ENCODE peak calls at places on chromosomes 13 and 19, in eight cellular contexts. V, E, L, T, B, Z, H and A are unnamed samples.
A peak's percentile ranks its signal among the peaks of the same experiment; 100 is the strongest.

GRCh38 chr13:99307648-99308339 is 595 bp upstream of the GPR183 start:
- DNase-seq in V (no peak), E (peak; percentile 83), L (peak; percentile 81), T (peak; percentile 50), B (no peak), Z (no peak), H (peak; percentile 71), A (no peak)

GRCh38 chr19:42069619-42070293 is at the start of gene GRIK5:
- DNase-seq in V (no peak), E (no peak), L (peak; percentile 68), T (peak; percentile 29), B (peak; percentile 39), Z (no peak), H (no peak), A (no peak)

GRCh38 chr19:4368128-4368820 is 24.9 kb downstream of the MPND start:
- DNase-seq in V (no peak), E (peak; percentile 36), L (peak; percentile 44), T (no peak), B (peak; percentile 69), Z (no peak), H (no peak), A (no peak)

GRCh38 chr13:35712907-35713685 is 236.6 kb upstream of the MAB21L1 start:
- DNase-seq in V (no peak), E (peak; percentile 71), L (no peak), T (no peak), B (no peak), Z (no peak), H (no peak), A (no peak)

GRCh38 chr13:76663941-76664340 is 222.3 kb downstream of the KCTD12 start:
- DNase-seq in V (no peak), E (peak; percentile 17), L (no peak), T (no peak), B (no peak), Z (no peak), H (no peak), A (no peak)

GRCh38 chr19:40139533-40140287 is 49.0 kb upstream of the ZNF780A start:
- DNase-seq in V (no peak), E (peak; percentile 63), L (no peak), T (peak; percentile 23), B (no peak), Z (peak; percentile 19), H (peak; percentile 31), A (no peak)

GRCh38 chr19:15293751-15294505 is 38.4 kb downstream of the BRD4 start:
- DNase-seq in V (no peak), E (peak; percentile 66), L (no peak), T (no peak), B (no peak), Z (no peak), H (no peak), A (no peak)

GRCh38 chr19:7874080-7874856 is at the start of gene PRR36:
- DNase-seq in V (no peak), E (no peak), L (peak; percentile 83), T (peak; percentile 82), B (peak; percentile 56), Z (peak; percentile 69), H (no peak), A (no peak)

GRCh38 chr19:15631817-15632216 is 8.9 kb upstream of the CYP4F3 start:
- DNase-seq in V (no peak), E (no peak), L (no peak), T (no peak), B (no peak), Z (no peak), H (no peak), A (no peak)

GRCh38 chr13:98826156-98826555 is 73.7 kb upstream of the SLC15A1 start:
- DNase-seq in V (no peak), E (peak; percentile 15), L (no peak), T (no peak), B (no peak), Z (no peak), H (no peak), A (no peak)

GRCh38 chr19:4908311-4908710 is 990 bp upstream of the UHRF1 start:
- DNase-seq in V (no peak), E (no peak), L (no peak), T (no peak), B (no peak), Z (no peak), H (no peak), A (no peak)

GRCh38 chr19:13262450-13262849 is 112.2 kb downstream of the IER2 start:
- DNase-seq in V (no peak), E (peak; percentile 61), L (no peak), T (no peak), B (no peak), Z (no peak), H (peak; percentile 43), A (no peak)

DNA sequence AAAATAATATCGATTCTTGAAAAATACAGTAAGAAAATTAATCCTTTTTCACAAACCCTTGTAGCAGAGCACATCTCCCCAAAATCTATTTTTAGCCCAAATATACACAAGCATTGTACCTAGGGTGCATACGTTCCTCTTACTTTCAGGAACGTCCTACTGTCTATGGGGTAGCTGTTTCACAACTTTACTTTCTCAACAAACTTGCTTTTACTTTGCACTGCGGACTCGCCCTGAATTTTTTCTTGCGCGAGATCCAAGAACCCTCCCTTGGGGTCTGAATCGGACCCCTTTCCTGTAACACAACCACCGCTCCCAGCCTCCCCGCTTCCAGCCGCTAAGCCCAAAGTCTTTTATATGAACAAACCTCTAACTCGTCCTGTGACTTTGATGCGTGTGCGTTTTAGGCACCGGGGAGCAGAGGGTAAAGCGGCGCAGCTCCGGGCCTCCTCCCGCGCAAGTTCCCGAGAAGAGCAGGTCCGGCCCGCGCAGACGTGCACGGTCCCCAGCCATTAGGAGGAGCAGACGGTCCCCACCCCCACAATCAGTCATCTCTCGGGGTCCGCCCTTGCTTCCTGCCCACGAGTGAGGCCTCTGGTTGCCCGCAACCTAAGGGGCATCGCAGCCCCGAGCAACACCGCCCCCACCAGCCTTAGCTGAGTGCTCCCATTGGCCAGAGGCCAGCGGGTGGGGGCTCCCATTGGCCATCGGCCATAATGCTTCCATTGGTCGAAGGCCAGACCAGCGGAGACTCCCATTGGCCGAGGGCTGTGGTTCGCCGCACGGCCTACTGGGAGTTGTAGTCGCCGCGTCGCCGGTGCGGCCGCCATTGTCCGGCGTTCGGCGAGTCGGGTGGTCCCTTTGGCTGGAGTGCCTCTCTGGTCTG is at the start of gene ZNF8:
- DNase-seq in V (peak; percentile 98), E (peak; percentile 98), L (peak; percentile 98), T (peak; percentile 96), B (peak; percentile 99), Z (peak; percentile 95), H (peak; percentile 99), A (peak; percentile 95)
- TF ChIP-seq POLR2A in V (no peak), E (peak; percentile 67), L (no peak), T (peak; percentile 35), B (peak; percentile 55), Z (peak; percentile 63), H (peak; percentile 89), A (no peak)

GRCh38 chr19:55353803-55354697 is 469 bp downstream of the COX6B2 start:
- DNase-seq in V (no peak), E (peak; percentile 43), L (peak; percentile 29), T (peak; percentile 75), B (peak; percentile 77), Z (peak; percentile 57), H (peak; percentile 96), A (no peak)
- TF ChIP-seq POLR2A in V (no peak), E (no peak), L (no peak), T (no peak), B (no peak), Z (peak; percentile 49), H (peak; percentile 49), A (no peak)

DNA sequence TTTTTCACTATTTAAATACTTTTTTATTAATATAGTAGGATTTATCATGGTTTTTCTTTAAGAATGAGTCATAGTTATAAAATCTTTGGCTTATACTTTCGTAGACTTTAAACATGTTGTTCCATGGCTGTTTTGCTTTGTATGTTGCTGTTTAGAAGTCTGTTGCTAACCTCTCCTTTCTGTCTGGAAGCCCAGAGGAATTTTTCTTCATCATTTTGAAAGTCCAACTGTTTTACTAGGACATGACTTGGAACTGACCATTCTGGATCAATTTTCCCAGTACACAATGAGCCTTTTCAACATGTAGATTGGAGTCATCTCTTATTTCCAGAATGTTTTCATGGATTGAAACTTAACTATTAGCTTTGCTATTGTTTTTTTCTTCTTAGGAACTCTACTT is 7.9 kb downstream of the CAB39L start:
- DNase-seq in V (no peak), E (peak; percentile 44), L (no peak), T (no peak), B (no peak), Z (no peak), H (no peak), A (no peak)
- TF ChIP-seq POLR2A in V (no peak), E (no peak), L (no peak), T (no peak), B (no peak), Z (no peak), H (no peak), A (no peak)

GRCh38 chr13:92984151-92984550 is 242.5 kb upstream of the GPC6 start:
- DNase-seq in V (no peak), E (peak; percentile 56), L (no peak), T (no peak), B (no peak), Z (no peak), H (no peak), A (no peak)
- TF ChIP-seq POLR2A in V (no peak), E (no peak), L (no peak), T (no peak), B (no peak), Z (no peak), H (no peak), A (no peak)

GRCh38 chr19:10603084-10603872 is 16.2 kb upstream of the AP1M2 start:
- DNase-seq in V (peak; percentile 56), E (no peak), L (peak; percentile 17), T (peak; percentile 49), B (peak; percentile 37), Z (no peak), H (no peak), A (peak; percentile 90)

GRCh38 chr19:10603873-10604459 is 16.9 kb upstream of the AP1M2 start:
- DNase-seq in V (no peak), E (no peak), L (no peak), T (peak; percentile 29), B (no peak), Z (no peak), H (no peak), A (no peak)

GRCh38 chr19:10601999-10602329 is 14.9 kb upstream of the AP1M2 start:
- DNase-seq in V (no peak), E (no peak), L (no peak), T (no peak), B (no peak), Z (no peak), H (no peak), A (no peak)

GRCh38 chr19:10604460-10604980 is 17.4 kb upstream of the AP1M2 start:
- DNase-seq in V (peak; percentile 44), E (no peak), L (no peak), T (peak; percentile 17), B (no peak), Z (no peak), H (no peak), A (no peak)

DNA sequence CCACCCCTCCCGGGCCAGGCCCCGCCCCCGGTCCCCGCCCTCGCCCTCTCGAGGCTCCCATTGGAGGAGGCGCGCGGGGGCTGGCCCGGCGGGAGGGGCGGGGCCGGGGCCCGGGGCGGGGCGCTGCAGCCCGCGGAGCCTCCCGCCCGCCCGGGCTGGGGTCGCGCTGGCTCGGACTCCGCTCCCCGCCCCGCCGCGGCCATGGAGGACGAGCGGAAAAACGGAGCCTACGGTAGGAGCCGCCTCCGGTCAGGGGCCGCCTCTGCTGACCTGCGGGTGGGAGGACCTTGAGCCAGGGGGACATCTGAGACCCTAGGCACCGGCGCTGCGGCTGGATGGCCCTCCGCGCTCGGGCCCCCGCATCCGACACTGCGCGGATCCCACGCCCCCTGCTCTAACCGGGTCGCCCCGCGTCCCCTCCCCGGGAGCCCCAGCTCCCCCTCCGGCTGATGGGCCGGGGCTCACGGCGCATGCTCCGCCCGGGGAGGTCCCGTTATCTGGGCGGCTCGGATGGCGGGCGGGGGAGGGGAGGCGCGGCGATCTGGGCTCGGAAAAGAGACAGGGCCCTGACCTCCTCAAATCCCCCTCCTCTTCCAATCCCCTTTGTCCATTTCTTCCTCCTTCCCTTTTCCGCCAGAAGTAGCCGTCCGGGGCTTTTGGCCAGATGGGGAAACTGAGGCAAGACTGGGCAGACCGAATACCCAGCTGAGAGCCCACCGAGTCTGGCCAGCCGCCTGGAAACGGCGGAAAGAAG is 15.4 kb upstream of the AP1M2 start:
- DNase-seq in V (peak; percentile 90), E (peak; percentile 48), L (peak; percentile 73), T (peak; percentile 81), B (peak; percentile 86), Z (peak; percentile 72), H (peak; percentile 87), A (peak; percentile 77)
- TF ChIP-seq POLR2A in V (no peak), E (no peak), L (no peak), T (no peak), B (peak; percentile 33), Z (peak; percentile 16), H (peak; percentile 35), A (no peak)